ENCODE peak calls at places on chromosomes 16 and 17, in four cellular contexts. Z is Calu3, B is EL, S is astrocyte of the cerebellum. O is an unnamed sample.

GRCh38 chr16:67562526-67562917 is at the start of gene CTCF:
- DNase-seq in Z (peak), B (peak), S (peak), O (peak)

GRCh38 chr16:83441523-83441922 is 366.3 kb upstream of the HSBP1 start:
- DNase-seq in Z (no peak), B (peak), S (no peak), O (no peak)

GRCh38 chr16:58518083-58518979 is 3.0 kb downstream of the SETD6 start:
- DNase-seq in Z (no peak), B (no peak), S (no peak), O (no peak)

GRCh38 chr16:68486671-68487495 is 38.6 kb upstream of the SMPD3 start:
- DNase-seq in Z (no peak), B (no peak), S (no peak), O (peak)

GRCh38 chr17:46274238-46274637 is 20.7 kb upstream of the LRRC37A start:
- DNase-seq in Z (no peak), B (no peak), S (no peak), O (no peak)

GRCh38 chr17:71460943-71461342 is 659.9 kb upstream of the SOX9 start:
- DNase-seq in Z (peak), B (peak), S (peak), O (peak)

GRCh38 chr17:68035131-68035522 is 408 bp upstream of the KPNA2 start:
- DNase-seq in Z (peak), B (no peak), S (no peak), O (peak)

GRCh38 chr17:4043862-4044261 is 79.6 kb upstream of the ATP2A3 start:
- DNase-seq in Z (no peak), B (no peak), S (no peak), O (no peak)

GRCh38 chr16:78444-79145 is 570 bp downstream of the MPG start:
- DNase-seq in Z (no peak), B (peak), S (no peak), O (peak)

GRCh38 chr16:53626161-53626560 is 77.5 kb downstream of the RPGRIP1L start:
- DNase-seq in Z (no peak), B (no peak), S (no peak), O (no peak)

GRCh38 chr17:79298801-79299200 is 224.2 kb downstream of the ENGASE start:
- DNase-seq in Z (no peak), B (no peak), S (no peak), O (no peak)

GRCh38 chr16:51877686-51878085 is 669.3 kb downstream of the TOX3 start:
- DNase-seq in Z (no peak), B (no peak), S (no peak), O (no peak)